ENCODE peak calls at places on chromosome 5, in four cellular contexts. V is tibial artery, G is stomach, A is iPS DF 6.9. N is an unnamed sample. For H3K27me3, the result is how much of the 10 kb centered on the place peaks cover.

GRCh38 chr5:3600106-3600997 is 4.7 kb downstream of the IRX1 start:
- DNase-seq in V (no peak), G (no peak), A (no peak), N (no peak)

GRCh38 chr5:81756016-81756415 is 5.1 kb upstream of the SSBP2 start:
- DNase-seq in V (no peak), G (no peak), A (no peak), N (peak)

GRCh38 chr5:97009212-97009898 is 73.5 kb downstream of the LNPEP start:
- DNase-seq in V (no peak), G (no peak), A (no peak), N (no peak)

GRCh38 chr5:175235251-175235963 is 208.6 kb downstream of the DRD1 start:
- DNase-seq in V (no peak), G (no peak), A (no peak), N (no peak)

GRCh38 chr5:79093762-79094161 is 17.8 kb upstream of the BHMT start:
- DNase-seq in V (no peak), G (no peak), A (no peak), N (no peak)

GRCh38 chr5:157312492-157312891 is 46.6 kb downstream of the CYFIP2 start:
- DNase-seq in V (no peak), G (peak), A (no peak), N (peak)

GRCh38 chr5:60803712-60804111 is 40.4 kb downstream of the ELOVL7 start:
- DNase-seq in V (no peak), G (no peak), A (no peak), N (no peak)

GRCh38 chr5:146789712-146790660 is 88.6 kb downstream of the PPP2R2B start:
- DNase-seq in V (no peak), G (no peak), A (peak), N (no peak)

GRCh38 chr5:132771559-132771998 is 5.5 kb downstream of the SEPTIN8 start:
- DNase-seq in V (peak), G (no peak), A (no peak), N (peak)

GRCh38 chr5:124841829-124842712 is 95.6 kb upstream of the ZNF608 start:
- DNase-seq in V (peak), G (no peak), A (no peak), N (no peak)

GRCh38 chr5:103562453-103563157 is at the start of gene NUDT12:
- DNase-seq in V (peak), G (peak), A (peak), N (peak)

GRCh38 chr5:12799165-12799564 is 894.9 kb upstream of the CTNND2 start:
- DNase-seq in V (no peak), G (no peak), A (no peak), N (no peak)

GRCh38 chr5:137233726-137234125 is 265.4 kb downstream of the SPOCK1 start:
- DNase-seq in V (no peak), G (no peak), A (no peak), N (no peak)

GRCh38 chr5:76389513-76390154 is 13.5 kb upstream of the IQGAP2 start:
- DNase-seq in V (no peak), G (peak), A (no peak), N (no peak)

GRCh38 chr5:96157841-96158291 is 196.2 kb upstream of the ELL2 start:
- DNase-seq in V (no peak), G (no peak), A (no peak), N (no peak)

GRCh38 chr5:172722309-172722815 is 48.6 kb downstream of the DUSP1 start:
- DNase-seq in V (no peak), G (no peak), A (no peak), N (no peak)

GRCh38 chr5:133456933-133457402 is 155.4 kb downstream of the FSTL4 start:
- DNase-seq in V (no peak), G (no peak), A (no peak), N (no peak)

GRCh38 chr5:122111513-122111912 is 17.8 kb upstream of the ZNF474 start:
- DNase-seq in V (no peak), G (no peak), A (no peak), N (no peak)

GRCh38 chr5:128213340-128213739 is 129.8 kb downstream of the SLC12A2 start:
- DNase-seq in V (no peak), G (peak), A (peak), N (peak)

GRCh38 chr5:17402291-17403121 is 95.5 kb upstream of the TAF11L2 start:
- DNase-seq in V (no peak), G (no peak), A (no peak), N (no peak)

GRCh38 chr5:65483474-65484346 is 2.0 kb upstream of the ADAMTS6 start:
- DNase-seq in V (no peak), G (no peak), A (no peak), N (no peak)

GRCh38 chr5:109630109-109630508 is 59.6 kb upstream of the MAN2A1 start:
- DNase-seq in V (no peak), G (no peak), A (no peak), N (peak)
- H3K27ac ChIP-seq in V (no peak), G (no peak), A (no peak), N (no peak)

GRCh38 chr5:67971223-67971830 is 244.2 kb upstream of the PIK3R1 start:
- DNase-seq in V (peak), G (no peak), A (no peak), N (no peak)

GRCh38 chr5:67969176-67969575 is 246.4 kb upstream of the PIK3R1 start:
- DNase-seq in V (no peak), G (no peak), A (no peak), N (no peak)

GRCh38 chr5:67969631-67970030 is 245.9 kb upstream of the PIK3R1 start:
- DNase-seq in V (no peak), G (no peak), A (no peak), N (no peak)

GRCh38 chr5:67974054-67974453 is 241.5 kb upstream of the PIK3R1 start:
- DNase-seq in V (no peak), G (no peak), A (no peak), N (no peak)

DNA sequence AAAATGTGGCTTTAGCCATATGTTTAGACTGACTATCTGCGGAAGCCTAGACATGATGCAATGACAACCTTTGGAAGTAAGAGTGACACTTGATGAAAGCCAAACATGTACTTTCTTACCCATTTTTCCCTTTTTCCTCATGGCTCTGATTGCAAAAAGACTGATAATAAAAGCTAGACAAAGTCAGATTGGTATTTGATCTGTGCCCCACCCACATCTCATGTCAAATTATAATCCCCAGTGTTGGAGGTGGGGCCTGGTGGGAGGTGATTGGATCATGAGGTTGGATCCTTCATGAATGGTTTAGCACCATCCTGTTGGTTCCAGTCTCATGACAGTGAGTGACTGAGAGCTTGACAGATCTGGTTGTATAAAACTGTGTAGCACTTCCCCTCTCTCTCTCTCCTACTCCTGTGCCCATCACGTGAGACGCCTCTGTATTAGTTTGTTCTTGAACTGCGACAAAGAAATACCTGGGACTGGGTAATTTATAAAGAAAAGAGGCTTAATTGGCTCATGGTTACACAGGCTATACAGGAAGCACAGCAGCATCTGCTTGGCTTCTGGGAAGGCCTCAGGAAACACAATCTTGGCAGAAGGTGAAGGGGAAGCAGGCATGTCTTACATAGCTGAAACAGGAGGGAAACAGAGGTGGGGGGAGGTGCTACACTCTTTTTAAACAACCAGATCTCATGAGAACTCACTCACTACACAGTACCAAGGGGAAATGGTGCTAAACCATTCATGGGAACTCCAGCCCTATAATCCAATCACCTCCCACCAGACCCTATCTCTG is 243.3 kb upstream of the PIK3R1 start:
- DNase-seq in V (no peak), G (no peak), A (no peak), N (no peak)
- H3K27me3 ChIP-seq in V (under half), G (under half), A (under half), N (under half)

DNA sequence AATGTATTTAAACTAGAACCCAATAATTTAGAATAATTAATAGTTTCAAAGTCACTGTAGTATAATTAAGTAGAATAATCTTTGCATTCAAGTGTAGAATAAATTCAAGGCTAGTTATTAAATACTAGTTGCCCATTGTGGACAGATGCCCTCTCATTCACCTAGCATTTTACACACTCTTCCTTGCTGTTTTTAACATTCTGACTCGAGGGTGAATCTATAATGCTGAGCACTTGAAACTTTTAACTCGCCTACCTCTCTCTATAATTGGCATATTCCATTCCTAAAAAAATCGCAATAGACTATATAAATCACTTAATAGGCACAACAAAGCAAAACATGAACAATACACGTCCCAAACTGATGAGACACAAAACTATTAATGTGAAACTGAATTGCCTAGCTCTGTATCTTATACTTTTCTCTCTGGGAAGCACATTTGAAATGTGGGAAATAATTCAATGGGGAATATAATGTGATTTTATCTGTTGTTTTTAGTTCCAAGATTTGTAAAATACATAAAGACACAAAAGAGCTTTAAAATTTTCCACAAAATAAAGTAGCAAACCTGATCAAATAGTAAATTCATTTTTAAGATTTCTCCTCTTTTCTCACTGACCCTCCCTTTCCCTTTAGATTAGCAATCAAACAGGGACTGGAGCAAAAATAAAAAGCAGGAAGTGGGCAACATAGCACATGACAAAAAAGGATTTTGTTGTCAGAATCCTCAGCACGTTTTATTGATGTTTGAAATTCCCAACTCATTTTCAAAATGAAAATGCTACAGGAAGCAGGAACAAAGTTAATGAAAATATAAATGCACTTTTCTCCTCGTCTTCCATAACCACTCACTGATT is 295.6 kb downstream of the PDE4D start:
- DNase-seq in V (no peak), G (no peak), A (no peak), N (no peak)
- H3K4me3 ChIP-seq in V (peak), G (peak), A (no peak), N (no peak)

GRCh38 chr5:139704748-139705147 is 56.6 kb downstream of the CXXC5 start:
- DNase-seq in V (no peak), G (no peak), A (no peak), N (no peak)

GRCh38 chr5:139705191-139705590 is 57.0 kb downstream of the CXXC5 start:
- DNase-seq in V (no peak), G (no peak), A (no peak), N (no peak)

GRCh38 chr5:139699352-139699751 is 51.2 kb downstream of the CXXC5 start:
- DNase-seq in V (no peak), G (no peak), A (no peak), N (no peak)

GRCh38 chr5:139700711-139701693 is 52.9 kb downstream of the CXXC5 start:
- DNase-seq in V (no peak), G (no peak), A (no peak), N (no peak)

DNA sequence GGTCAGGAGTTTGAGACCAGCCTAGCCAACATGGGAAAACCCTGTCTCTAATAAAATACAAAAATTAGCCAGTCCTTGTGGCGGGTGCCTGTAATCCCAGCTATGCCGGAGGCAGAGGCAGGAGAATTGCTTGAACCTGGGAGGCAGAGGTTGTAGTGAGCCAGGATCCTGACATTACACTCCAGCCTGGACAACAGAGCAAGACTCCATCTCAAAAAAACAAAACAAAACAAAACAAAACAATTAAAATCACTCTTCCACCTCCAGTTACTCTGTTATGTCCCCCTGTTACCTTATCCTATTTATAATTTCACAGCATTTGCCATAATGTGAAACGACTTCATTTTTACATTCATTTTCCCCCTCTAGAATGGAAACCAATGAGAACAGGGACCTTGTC is 54.4 kb downstream of the CXXC5 start:
- DNase-seq in V (no peak), G (no peak), A (no peak), N (no peak)
- H3K27ac ChIP-seq in V (no peak), G (no peak), A (no peak), N (no peak)

DNA sequence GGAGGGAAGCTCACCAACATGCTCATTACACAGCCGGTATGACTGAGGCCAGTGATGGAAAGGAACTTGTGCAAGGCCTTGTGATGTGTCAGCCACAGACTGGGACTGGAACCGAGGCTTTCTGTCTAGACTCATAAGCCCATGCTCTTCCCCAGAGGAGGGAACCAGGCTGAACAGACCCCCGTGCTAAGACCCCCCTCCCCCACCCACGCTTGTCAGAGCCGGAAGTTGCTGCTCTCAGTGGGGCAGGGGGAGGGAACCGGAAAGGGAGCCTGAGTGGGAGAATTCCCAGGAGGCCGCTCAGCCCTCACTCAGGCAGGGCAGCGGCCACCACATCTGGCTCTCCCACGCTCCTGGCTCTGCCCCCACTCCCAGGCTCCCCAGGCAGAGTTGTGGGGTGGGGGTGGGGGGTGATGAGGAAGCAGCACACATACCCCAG is 4.1 kb upstream of the PDGFRB start:
- DNase-seq in V (peak), G (no peak), A (no peak), N (no peak)
- H3K27me3 ChIP-seq in V (under half), G (under half), A (under half), N (under half)

GRCh38 chr5:72170101-72170500 is 62.8 kb downstream of the MAP1B start:
- DNase-seq in V (no peak), G (no peak), A (no peak), N (no peak)

GRCh38 chr5:72163349-72163983 is 56.2 kb downstream of the MAP1B start:
- DNase-seq in V (no peak), G (no peak), A (no peak), N (no peak)

GRCh38 chr5:72167257-72167656 is 60.0 kb downstream of the MAP1B start:
- DNase-seq in V (no peak), G (no peak), A (no peak), N (no peak)

GRCh38 chr5:72167790-72168189 is 60.5 kb downstream of the MAP1B start:
- DNase-seq in V (peak), G (no peak), A (no peak), N (no peak)

DNA sequence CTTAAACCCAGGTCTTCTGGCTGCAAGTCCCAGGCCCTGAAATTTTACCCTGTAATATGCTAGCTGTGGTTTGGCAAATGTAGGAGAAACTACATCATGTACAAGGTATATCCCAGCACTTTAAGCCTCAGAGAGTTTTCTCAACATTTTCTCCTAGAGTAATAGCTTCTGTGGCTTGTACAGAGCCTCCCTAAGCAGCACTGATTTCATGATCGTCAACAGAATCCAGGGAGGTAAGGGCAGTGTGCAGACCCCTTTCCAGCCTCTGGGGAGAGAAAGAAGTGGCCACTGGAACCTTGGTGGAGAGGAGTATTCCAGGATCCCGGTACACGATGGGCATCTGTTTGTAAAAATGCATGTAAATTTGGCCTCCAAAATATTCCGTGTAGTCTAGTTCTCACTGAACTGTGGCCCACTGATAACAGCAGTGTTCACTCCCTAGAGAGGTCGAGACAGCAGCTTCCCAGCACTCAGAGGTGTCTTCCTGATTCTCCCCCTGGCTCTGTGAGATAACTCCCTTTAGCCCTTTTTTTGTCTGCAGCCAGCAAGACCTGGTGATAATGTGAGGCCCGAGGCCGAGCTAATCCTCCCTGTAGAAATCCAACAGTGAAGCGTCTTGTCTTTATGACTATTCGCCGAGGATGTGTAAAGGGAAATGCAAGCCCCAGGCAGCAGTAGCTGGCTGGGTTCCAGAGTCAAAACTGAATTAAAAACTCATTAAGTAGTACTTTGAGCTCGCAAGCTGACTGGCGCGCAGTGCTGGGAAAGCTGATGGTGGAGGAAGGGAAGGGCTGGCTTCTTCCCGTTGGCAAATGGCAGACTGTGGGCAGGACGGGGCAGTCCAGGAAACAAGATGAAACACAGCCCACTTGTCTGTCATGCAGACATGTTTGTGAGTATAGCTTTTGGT is 59.0 kb downstream of the MAP1B start:
- DNase-seq in V (no peak), G (no peak), A (peak), N (peak)
- H3K4me3 ChIP-seq in V (peak), G (no peak), A (no peak), N (no peak)